ENCODE peak calls at places on chromosomes 7 and 10, in seven cellular contexts. One of them, this sample, is unnamed.

GRCh38 chr10:91907914-91908357 is 1.4 kb downstream of the FGFBP3 start:
- DNase-seq in kidney: peak
- DNase-seq in GM20000: no peak
- DNase-seq in ovary: no peak
- DNase-seq in HL-60: no peak
- DNase-seq in foreskin keratinocyte: no peak
- DNase-seq in CD8-positive, alpha-beta T cell: no peak
- DNase-seq in this sample: no peak

GRCh38 chr7:22572292-22572691 is 72.3 kb upstream of the STEAP1B start:
- DNase-seq in kidney: no peak
- DNase-seq in HL-60: no peak
- DNase-seq in ovary: no peak
- DNase-seq in CD8-positive, alpha-beta T cell: no peak
- DNase-seq in GM20000: no peak
- DNase-seq in foreskin keratinocyte: no peak
- DNase-seq in this sample: no peak

GRCh38 chr10:62017141-62017870 is 115.8 kb downstream of the ARID5B start:
- DNase-seq in HL-60: no peak
- DNase-seq in GM20000: no peak
- DNase-seq in CD8-positive, alpha-beta T cell: no peak
- DNase-seq in ovary: no peak
- DNase-seq in kidney: no peak
- DNase-seq in foreskin keratinocyte: no peak
- DNase-seq in this sample: no peak

GRCh38 chr10:123848564-123849457 is 42.8 kb downstream of the CPXM2 start:
- DNase-seq in kidney: no peak
- DNase-seq in CD8-positive, alpha-beta T cell: no peak
- DNase-seq in GM20000: peak
- DNase-seq in ovary: no peak
- DNase-seq in HL-60: peak
- DNase-seq in foreskin keratinocyte: no peak
- DNase-seq in this sample: no peak

GRCh38 chr10:100338434-100339036 is 8.5 kb upstream of the SCD start:
- DNase-seq in HL-60: no peak
- DNase-seq in GM20000: peak
- DNase-seq in CD8-positive, alpha-beta T cell: peak
- DNase-seq in kidney: peak
- DNase-seq in ovary: peak
- DNase-seq in foreskin keratinocyte: no peak
- DNase-seq in this sample: peak

GRCh38 chr7:13871008-13871407 is 118.5 kb downstream of the ETV1 start:
- DNase-seq in CD8-positive, alpha-beta T cell: no peak
- DNase-seq in kidney: no peak
- DNase-seq in HL-60: no peak
- DNase-seq in ovary: no peak
- DNase-seq in foreskin keratinocyte: no peak
- DNase-seq in GM20000: no peak
- DNase-seq in this sample: no peak

GRCh38 chr7:152520861-152521302 is 85.1 kb upstream of the KMT2C start:
- DNase-seq in ovary: no peak
- DNase-seq in CD8-positive, alpha-beta T cell: no peak
- DNase-seq in GM20000: no peak
- DNase-seq in kidney: peak
- DNase-seq in foreskin keratinocyte: no peak
- DNase-seq in HL-60: no peak
- DNase-seq in this sample: no peak

GRCh38 chr10:80410122-80410521 is 1.8 kb downstream of the PRXL2A start:
- DNase-seq in kidney: no peak
- DNase-seq in HL-60: no peak
- DNase-seq in GM20000: no peak
- DNase-seq in ovary: no peak
- DNase-seq in foreskin keratinocyte: no peak
- DNase-seq in CD8-positive, alpha-beta T cell: no peak
- DNase-seq in this sample: no peak

GRCh38 chr10:29329420-29329819 is 40.5 kb downstream of the LYZL1 start:
- DNase-seq in kidney: no peak
- DNase-seq in foreskin keratinocyte: no peak
- DNase-seq in ovary: no peak
- DNase-seq in HL-60: no peak
- DNase-seq in GM20000: no peak
- DNase-seq in CD8-positive, alpha-beta T cell: no peak
- DNase-seq in this sample: no peak

DNA sequence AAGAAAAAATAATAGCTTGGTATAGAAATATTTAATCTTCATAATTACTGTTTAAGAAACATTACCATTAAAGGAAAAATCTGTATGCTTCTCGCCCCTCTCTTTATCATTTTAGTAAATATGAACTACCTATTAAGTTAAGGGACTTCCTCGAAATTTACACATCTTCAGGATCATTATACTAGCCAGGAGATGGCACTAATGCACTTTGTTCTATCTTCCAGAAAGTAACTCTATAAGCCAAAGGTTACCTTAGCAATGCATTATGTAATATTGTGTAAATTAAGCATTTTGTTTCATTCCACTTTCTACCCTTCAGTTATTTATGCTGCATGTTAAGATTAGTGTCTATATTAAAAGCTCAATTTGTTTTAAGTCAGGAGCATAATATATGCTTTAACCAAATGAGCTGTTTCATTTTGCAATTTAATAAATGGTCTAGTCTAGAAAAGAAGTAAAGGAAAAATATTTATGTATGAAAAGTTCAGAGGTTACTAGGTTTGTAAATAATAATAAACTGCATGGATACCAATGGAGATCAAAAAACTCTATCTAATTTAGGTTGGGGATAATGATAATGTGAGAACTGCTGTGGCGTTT is 128.4 kb downstream of the ANKRD7 start:
- DNase-seq in kidney: no peak
- DNase-seq in ovary: no peak
- DNase-seq in CD8-positive, alpha-beta T cell: no peak
- DNase-seq in foreskin keratinocyte: no peak
- DNase-seq in GM20000: no peak
- DNase-seq in HL-60: peak
- DNase-seq in this sample: no peak
- TF ChIP-seq CTCF in kidney: peak
- TF ChIP-seq CTCF in ovary: no peak
- TF ChIP-seq CTCF in CD8-positive, alpha-beta T cell: no peak
- TF ChIP-seq CTCF in foreskin keratinocyte: peak
- TF ChIP-seq CTCF in GM20000: no peak
- TF ChIP-seq CTCF in HL-60: peak
- TF ChIP-seq CTCF in this sample: no peak

GRCh38 chr7:65475040-65475726 is 101.5 kb downstream of the ZNF92 start:
- DNase-seq in CD8-positive, alpha-beta T cell: no peak
- DNase-seq in foreskin keratinocyte: no peak
- DNase-seq in GM20000: peak
- DNase-seq in HL-60: no peak
- DNase-seq in kidney: no peak
- DNase-seq in ovary: no peak
- DNase-seq in this sample: no peak

GRCh38 chr7:65471587-65471986 is 97.9 kb downstream of the ZNF92 start:
- DNase-seq in CD8-positive, alpha-beta T cell: no peak
- DNase-seq in GM20000: no peak
- DNase-seq in foreskin keratinocyte: no peak
- DNase-seq in HL-60: no peak
- DNase-seq in kidney: no peak
- DNase-seq in ovary: no peak
- DNase-seq in this sample: no peak

GRCh38 chr7:65475734-65476319 is 102.2 kb downstream of the ZNF92 start:
- DNase-seq in CD8-positive, alpha-beta T cell: peak
- DNase-seq in kidney: no peak
- DNase-seq in foreskin keratinocyte: no peak
- DNase-seq in ovary: no peak
- DNase-seq in GM20000: peak
- DNase-seq in HL-60: no peak
- DNase-seq in this sample: peak

GRCh38 chr7:65477326-65477725 is 103.7 kb downstream of the ZNF92 start:
- DNase-seq in GM20000: no peak
- DNase-seq in ovary: no peak
- DNase-seq in CD8-positive, alpha-beta T cell: no peak
- DNase-seq in HL-60: no peak
- DNase-seq in foreskin keratinocyte: no peak
- DNase-seq in kidney: no peak
- DNase-seq in this sample: no peak
- TF ChIP-seq CTCF in GM20000: no peak
- TF ChIP-seq CTCF in ovary: no peak
- TF ChIP-seq CTCF in CD8-positive, alpha-beta T cell: no peak
- TF ChIP-seq CTCF in HL-60: no peak
- TF ChIP-seq CTCF in foreskin keratinocyte: peak
- TF ChIP-seq CTCF in kidney: no peak
- TF ChIP-seq CTCF in this sample: no peak

GRCh38 chr7:151470656-151471180 is 30.8 kb upstream of the CRYGN start:
- DNase-seq in ovary: no peak
- DNase-seq in CD8-positive, alpha-beta T cell: no peak
- DNase-seq in foreskin keratinocyte: no peak
- DNase-seq in HL-60: no peak
- DNase-seq in kidney: no peak
- DNase-seq in GM20000: no peak
- DNase-seq in this sample: no peak
- TF ChIP-seq CTCF in ovary: no peak
- TF ChIP-seq CTCF in CD8-positive, alpha-beta T cell: no peak
- TF ChIP-seq CTCF in foreskin keratinocyte: no peak
- TF ChIP-seq CTCF in HL-60: no peak
- TF ChIP-seq CTCF in kidney: no peak
- TF ChIP-seq CTCF in GM20000: no peak
- TF ChIP-seq CTCF in this sample: no peak

DNA sequence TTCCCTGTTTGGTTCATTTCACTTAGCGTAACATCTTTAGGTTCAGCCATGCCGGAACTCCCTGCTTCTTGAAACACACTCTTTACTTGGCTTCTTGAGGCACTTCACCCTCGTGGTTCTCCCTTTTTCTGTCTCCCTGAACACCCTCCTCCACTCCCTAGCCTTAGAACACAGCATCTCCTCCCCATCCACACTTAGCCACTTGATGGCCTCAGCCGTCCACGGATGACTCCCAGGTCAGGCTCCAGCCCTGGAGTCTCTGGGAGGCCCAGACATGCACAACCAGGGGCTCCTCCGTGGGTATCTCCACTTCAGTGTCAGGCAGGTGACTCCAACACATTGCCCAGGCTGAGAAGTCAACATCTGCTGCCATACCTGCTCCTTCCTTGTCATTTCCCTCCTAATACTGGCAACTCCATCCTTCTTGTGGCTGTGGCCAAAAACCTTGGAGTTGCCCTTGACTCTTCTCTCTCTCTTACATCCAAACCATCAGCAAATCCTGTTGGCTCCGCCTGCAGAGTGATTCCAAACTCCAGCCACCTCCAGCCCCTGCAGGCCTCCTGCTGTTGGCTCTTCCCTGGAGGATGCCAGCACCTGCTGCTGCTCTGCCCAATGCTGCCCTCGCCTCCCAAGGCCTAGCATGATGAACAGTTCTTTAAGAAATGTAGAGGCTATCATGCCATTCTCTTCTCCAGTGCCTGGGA is 8.4 kb upstream of the INMT start:
- DNase-seq in ovary: peak
- DNase-seq in CD8-positive, alpha-beta T cell: no peak
- DNase-seq in kidney: no peak
- DNase-seq in foreskin keratinocyte: no peak
- DNase-seq in HL-60: no peak
- DNase-seq in GM20000: no peak
- DNase-seq in this sample: no peak
- TF ChIP-seq CTCF in ovary: no peak
- TF ChIP-seq CTCF in CD8-positive, alpha-beta T cell: no peak
- TF ChIP-seq CTCF in kidney: peak
- TF ChIP-seq CTCF in foreskin keratinocyte: peak
- TF ChIP-seq CTCF in HL-60: no peak
- TF ChIP-seq CTCF in GM20000: no peak
- TF ChIP-seq CTCF in this sample: no peak

DNA sequence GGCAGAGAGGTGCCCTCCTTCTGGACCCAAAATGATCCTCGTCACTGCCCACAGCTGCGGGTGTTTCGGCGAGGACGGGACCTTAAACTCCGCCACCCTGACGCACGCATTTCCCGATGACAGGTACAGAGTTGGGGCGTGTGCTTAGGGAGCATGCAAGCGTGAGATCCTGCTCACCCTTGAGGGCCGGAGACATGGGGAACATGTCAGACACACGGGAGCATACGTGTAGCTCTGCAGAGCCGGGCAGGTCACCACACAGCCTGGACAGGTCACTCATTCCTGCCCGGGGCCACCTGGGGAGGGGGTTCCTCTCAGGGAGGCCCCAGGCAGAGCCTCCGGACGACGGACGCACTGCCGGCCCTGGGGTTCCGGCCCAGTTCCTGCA is 57.6 kb upstream of the PDGFA start:
- DNase-seq in kidney: peak
- DNase-seq in HL-60: no peak
- DNase-seq in CD8-positive, alpha-beta T cell: no peak
- DNase-seq in ovary: no peak
- DNase-seq in foreskin keratinocyte: no peak
- DNase-seq in GM20000: no peak
- DNase-seq in this sample: no peak
- TF ChIP-seq CTCF in kidney: no peak
- TF ChIP-seq CTCF in HL-60: no peak
- TF ChIP-seq CTCF in CD8-positive, alpha-beta T cell: no peak
- TF ChIP-seq CTCF in ovary: no peak
- TF ChIP-seq CTCF in foreskin keratinocyte: no peak
- TF ChIP-seq CTCF in GM20000: no peak
- TF ChIP-seq CTCF in this sample: no peak

DNA sequence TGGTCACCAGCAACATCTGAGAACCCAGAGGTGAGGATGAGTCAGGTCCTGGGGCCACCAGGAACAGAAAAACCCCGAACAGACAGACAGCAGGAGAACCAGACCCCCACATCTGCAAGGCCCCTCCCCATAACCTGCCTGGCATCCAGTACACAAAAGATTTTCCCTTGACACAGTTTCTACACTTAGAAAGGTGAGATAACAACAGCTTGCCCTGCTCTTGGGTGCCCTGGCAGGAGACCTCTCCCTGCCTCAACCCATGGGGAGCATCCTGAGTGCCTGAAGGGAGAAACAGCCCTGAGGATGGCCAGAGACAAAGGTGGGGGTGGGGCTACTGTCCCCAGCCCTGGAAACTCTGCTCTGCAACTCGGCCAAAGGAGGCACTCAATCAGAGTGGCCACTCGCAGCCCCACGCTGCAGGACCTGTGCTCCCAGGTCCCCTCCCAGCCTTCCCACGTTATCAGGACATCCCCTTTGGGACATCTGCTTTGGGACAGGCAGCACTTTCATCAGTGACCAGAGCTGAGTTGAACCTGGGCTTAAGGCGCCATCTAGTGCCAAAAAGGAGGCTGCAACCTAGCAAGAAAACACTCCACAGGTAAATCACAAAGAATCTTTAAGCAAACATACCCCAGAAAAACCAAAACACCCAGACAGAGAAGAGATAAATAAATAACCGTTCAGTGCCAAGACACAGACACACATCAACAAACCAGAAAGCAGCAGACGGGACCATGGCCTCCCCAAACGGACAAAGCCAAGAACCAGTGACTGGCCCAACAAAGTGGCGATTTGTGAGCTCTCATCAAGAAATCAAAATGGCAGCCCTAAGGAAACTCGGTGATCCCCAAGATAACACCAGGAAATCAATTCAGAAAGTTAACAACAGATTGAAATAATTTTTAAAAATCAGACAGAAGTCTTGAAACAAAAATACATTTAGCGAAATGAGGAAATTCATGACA is 233.7 kb downstream of the PTPRN2 start:
- DNase-seq in kidney: peak
- DNase-seq in foreskin keratinocyte: no peak
- DNase-seq in GM20000: no peak
- DNase-seq in CD8-positive, alpha-beta T cell: no peak
- DNase-seq in HL-60: peak
- DNase-seq in ovary: no peak
- DNase-seq in this sample: no peak
- TF ChIP-seq CTCF in kidney: peak
- TF ChIP-seq CTCF in foreskin keratinocyte: peak
- TF ChIP-seq CTCF in GM20000: no peak
- TF ChIP-seq CTCF in CD8-positive, alpha-beta T cell: no peak
- TF ChIP-seq CTCF in HL-60: peak
- TF ChIP-seq CTCF in ovary: no peak
- TF ChIP-seq CTCF in this sample: no peak

This sample was measured in GM13976.